ENCODE peak calls at places on chromosomes 6 and 20, in eight cellular contexts. P, W, H, I, J, D, T and S are unnamed samples.

GRCh38 chr6:149544646-149545257 is 1.1 kb downstream of the PPIL4 start:
- DNase-seq in I (no peak), W (no peak), H (no peak), T (no peak), P (no peak), D (no peak), J (no peak), S (no peak)

GRCh38 chr6:43376551-43376981 is 7.1 kb upstream of the ZNF318 start:
- DNase-seq in W (no peak), D (no peak), H (no peak), I (no peak), J (peak; percentile 59), P (no peak), T (no peak), S (no peak)

GRCh38 chr20:1335961-1336698 is 7.2 kb upstream of the SDCBP2 start:
- DNase-seq in W (no peak), P (no peak), H (peak; percentile 50), D (no peak), I (no peak), T (peak; percentile 43), J (no peak), S (peak; percentile 51)

GRCh38 chr6:107491791-107492674 is 2.1 kb downstream of the SOBP start:
- DNase-seq in P (no peak), J (peak; percentile 56), H (no peak), I (peak; percentile 27), D (peak; percentile 67), W (peak; percentile 42), T (no peak), S (no peak)

GRCh38 chr6:100381111-100381510 is 83.6 kb downstream of the SIM1 start:
- DNase-seq in J (peak; percentile 19), I (no peak), W (no peak), P (no peak), T (no peak), D (no peak), H (no peak), S (no peak)

GRCh38 chr6:28597217-28597835 is 71.6 kb downstream of the GPX5 start:
- DNase-seq in J (peak; percentile 68), H (no peak), I (no peak), T (no peak), W (no peak), D (no peak), P (no peak), S (no peak)

GRCh38 chr20:9635756-9636155 is 121.4 kb downstream of the LAMP5 start:
- DNase-seq in I (no peak), H (no peak), D (no peak), P (no peak), J (no peak), T (no peak), W (no peak), S (no peak)

GRCh38 chr20:25271486-25272222 is 23.8 kb downstream of the PYGB start:
- DNase-seq in H (no peak), J (no peak), D (no peak), W (peak; percentile 9), I (no peak), P (peak; percentile 19), T (peak; percentile 48), S (peak; percentile 32)

GRCh38 chr6:67129780-67130179 is 1422.8 kb upstream of the EYS start:
- DNase-seq in W (no peak), P (no peak), I (no peak), J (no peak), D (no peak), T (no peak), H (no peak), S (no peak)

GRCh38 chr20:58389324-58389967 is 417 bp downstream of the VAPB start:
- DNase-seq in H (peak; percentile 72), I (no peak), D (no peak), J (peak; percentile 32), W (peak; percentile 48), P (no peak), T (peak; percentile 72), S (no peak)

GRCh38 chr20:36571564-36572504 is 1.6 kb upstream of the TGIF2 start:
- DNase-seq in J (no peak), T (no peak), I (no peak), W (no peak), H (no peak), D (no peak), P (no peak), S (no peak)

GRCh38 chr6:88374556-88374955 is 208.4 kb upstream of the CNR1 start:
- DNase-seq in P (no peak), I (no peak), J (no peak), W (no peak), H (no peak), D (no peak), T (no peak), S (no peak)

GRCh38 chr20:20733943-20734342 is 21.5 kb upstream of the RALGAPA2 start:
- DNase-seq in J (no peak), I (no peak), H (no peak), D (no peak), P (no peak), T (no peak), W (no peak), S (no peak)

GRCh38 chr20:20731945-20732296 is 19.5 kb upstream of the RALGAPA2 start:
- DNase-seq in P (no peak), I (no peak), T (no peak), H (no peak), D (no peak), J (no peak), W (peak; percentile 47), S (no peak)

GRCh38 chr20:20732641-20733040 is 20.2 kb upstream of the RALGAPA2 start:
- DNase-seq in D (no peak), H (no peak), I (no peak), P (no peak), J (no peak), W (no peak), T (no peak), S (no peak)

GRCh38 chr20:20736303-20736702 is 23.9 kb upstream of the RALGAPA2 start:
- DNase-seq in J (no peak), D (no peak), W (no peak), P (no peak), H (no peak), T (no peak), I (no peak), S (no peak)

GRCh38 chr20:20734475-20734948 is 22.1 kb upstream of the RALGAPA2 start:
- DNase-seq in I (no peak), D (no peak), H (no peak), P (no peak), T (no peak), J (no peak), W (no peak), S (no peak)
- TF ChIP-seq POLR2A in I (no peak), D (no peak), H (no peak), P (no peak), T (no peak), J (no peak), W (no peak), S (no peak)

DNA sequence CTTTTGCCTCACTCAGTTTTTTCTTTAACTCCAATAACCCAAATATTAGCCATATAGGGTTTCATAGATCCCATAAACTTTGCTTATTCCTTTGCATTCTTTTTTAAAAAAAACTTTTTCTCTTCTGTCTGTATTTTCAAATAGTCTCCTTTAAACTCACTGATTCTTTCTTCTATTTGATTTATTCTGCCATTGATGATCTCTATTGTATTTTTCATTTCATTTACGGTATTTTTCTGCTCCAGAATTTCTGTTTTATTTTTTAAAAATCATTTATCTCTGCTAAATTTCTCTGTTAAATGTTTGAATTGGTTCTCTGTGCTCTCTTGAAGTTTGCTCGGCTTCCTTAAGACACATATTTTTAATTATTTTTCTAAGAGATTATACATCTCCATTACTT is 573.3 kb upstream of the MAN1A1 start:
- DNase-seq in T (no peak), J (no peak), D (no peak), H (no peak), P (no peak), I (no peak), W (no peak), S (no peak)
- H3K9me3 ChIP-seq in T (peaks cover 13% of the 10 kb centered on the region), J (peaks cover 14% of the 10 kb centered on the region), D (peaks cover 3% of the 10 kb centered on the region), H (peaks cover 28% of the 10 kb centered on the region), P (peaks cover 8% of the 10 kb centered on the region), I (peaks cover 23% of the 10 kb centered on the region), W (no peaks in the 10 kb centered on the region), S (peaks cover 48% of the 10 kb centered on the region)

GRCh38 chr6:328924-329323 is 36.6 kb downstream of the DUSP22 start:
- DNase-seq in I (no peak), H (no peak), W (no peak), D (no peak), T (peak; percentile 37), J (no peak), P (no peak), S (no peak)

GRCh38 chr6:327538-328183 is 35.4 kb downstream of the DUSP22 start:
- DNase-seq in W (no peak), I (peak; percentile 17), J (peak; percentile 35), P (no peak), T (peak; percentile 68), H (no peak), D (no peak), S (no peak)

GRCh38 chr6:324729-325125 is 32.4 kb downstream of the DUSP22 start:
- DNase-seq in I (peak; percentile 13), J (no peak), W (no peak), D (no peak), P (no peak), H (no peak), T (peak; percentile 61), S (peak; percentile 81)

GRCh38 chr6:328184-328670 is 35.9 kb downstream of the DUSP22 start:
- DNase-seq in D (peak; percentile 66), P (no peak), J (peak; percentile 92), T (peak; percentile 87), I (no peak), H (no peak), W (peak; percentile 72), S (no peak)

DNA sequence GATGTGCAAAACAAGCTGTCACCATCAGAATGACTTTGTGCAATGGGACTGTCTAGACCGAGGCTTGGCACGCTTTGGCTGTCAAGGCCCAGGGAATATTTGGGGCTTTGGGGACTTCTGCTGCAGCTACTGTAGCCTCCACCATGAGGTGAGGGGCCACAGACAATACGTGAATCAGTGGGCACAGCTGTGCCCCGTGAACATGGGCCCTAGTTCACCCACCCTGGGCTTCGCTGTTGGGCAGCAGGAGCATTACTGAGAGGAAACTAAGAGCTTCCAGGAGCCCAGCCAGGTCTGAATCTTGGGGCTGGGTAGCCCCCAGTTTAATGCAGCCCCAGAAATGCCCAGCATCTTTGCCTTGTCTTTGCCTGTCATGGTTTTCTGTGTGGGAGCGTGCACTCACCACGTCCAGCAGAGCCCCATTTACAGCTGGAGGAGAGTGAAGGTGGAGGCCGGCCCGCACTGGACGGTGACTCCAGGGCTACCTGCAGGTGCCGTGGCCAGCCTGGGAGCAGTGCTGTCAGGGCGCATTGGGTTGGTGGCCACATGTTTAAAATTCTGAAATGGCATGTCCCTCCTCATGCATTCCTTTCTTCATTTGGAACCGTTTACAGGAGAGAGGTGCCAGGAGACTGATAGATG is 34.7 kb downstream of the DUSP22 start:
- DNase-seq in J (no peak), P (no peak), D (no peak), W (no peak), I (peak; percentile 12), T (peak; percentile 69), H (no peak), S (no peak)
- TF ChIP-seq POLR2A in J (no peak), P (no peak), D (no peak), W (no peak), I (no peak), T (no peak), H (no peak), S (no peak)

DNA sequence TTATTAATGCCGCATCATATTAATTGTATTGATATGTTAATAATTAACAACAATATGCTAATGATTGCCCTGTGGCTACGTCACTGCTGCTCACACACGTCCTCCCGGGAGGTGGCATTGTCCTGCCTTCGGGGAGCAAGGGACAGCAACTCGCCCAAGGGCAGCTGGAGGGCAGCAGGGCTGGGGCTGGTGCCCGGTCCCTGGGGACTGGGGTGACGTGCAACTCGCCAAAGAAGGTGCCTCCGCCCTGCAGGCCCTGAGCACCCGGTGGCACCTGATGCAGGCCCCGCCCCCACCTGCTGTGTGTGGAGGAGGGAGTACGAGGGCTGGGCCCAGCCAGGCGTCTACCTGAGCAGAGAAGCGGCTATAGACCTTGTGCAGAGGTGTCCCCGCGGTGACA is 64.9 kb upstream of the SLCO4A1 start:
- DNase-seq in H (no peak), P (no peak), W (no peak), D (peak; percentile 70), J (no peak), I (no peak), T (no peak), S (no peak)
- H3K9me3 ChIP-seq in H (no peaks in the 10 kb centered on the region), P (no peaks in the 10 kb centered on the region), W (no peaks in the 10 kb centered on the region), D (no peaks in the 10 kb centered on the region), J (no peaks in the 10 kb centered on the region), I (no peaks in the 10 kb centered on the region), T (no peaks in the 10 kb centered on the region), S (no peaks in the 10 kb centered on the region)